ENCODE peak calls at places on chromosomes 4 and X, in eight cellular contexts. M is neural progenitor cell, U is fibroblast of lung, B is stomach, D is osteoblast, J is heart right ventricle, W is A549, L is upper lobe of left lung. Z is an unnamed sample.

GRCh38 chr4:89245459-89245858 is 62.1 kb downstream of the GPRIN3 start:
- DNase-seq in M (no peak), U (no peak), B (peak; percentile 43), D (no peak), J (no peak), W (no peak), L (no peak), Z (no peak)

GRCh38 chr4:15336410-15337184 is 91.2 kb upstream of the C1QTNF7 start:
- DNase-seq in M (no peak), U (peak; percentile 86), B (no peak), D (peak; percentile 75), J (no peak), W (no peak), L (no peak), Z (no peak)

GRCh38 chr4:48654015-48654664 is 125.9 kb downstream of the FRYL start:
- DNase-seq in M (no peak), U (peak; percentile 42), B (no peak), D (no peak), J (no peak), W (no peak), L (no peak), Z (no peak)

GRCh38 chr4:140637836-140638235 is 69.1 kb upstream of the UCP1 start:
- DNase-seq in M (peak; percentile 68), U (peak; percentile 5), B (no peak), D (no peak), J (no peak), W (peak; percentile 42), L (no peak), Z (peak; percentile 17)

GRCh38 chrX:46255066-46255465 is 290.2 kb downstream of the ZNF674 start:
- DNase-seq in M (no peak), U (no peak), B (no peak), D (no peak), J (no peak), W (no peak), L (no peak), Z (no peak)

GRCh38 chr4:88937081-88937480 is 119.9 kb downstream of the FAM13A start:
- DNase-seq in M (no peak), U (peak; percentile 78), B (no peak), D (peak; percentile 70), J (no peak), W (no peak), L (no peak), Z (no peak)

GRCh38 chr4:13522282-13523104 is 21.8 kb downstream of the NKX3-2 start:
- DNase-seq in M (no peak), U (no peak), B (no peak), D (peak; percentile 71), J (no peak), W (no peak), L (peak; percentile 78), Z (no peak)

GRCh38 chrX:9132036-9132435 is 98.1 kb upstream of the FAM9B start:
- DNase-seq in M (no peak), U (no peak), B (no peak), D (no peak), J (no peak), W (no peak), L (no peak), Z (no peak)

GRCh38 chr4:139665079-139665689 is 435 bp upstream of the MGST2 start:
- DNase-seq in M (no peak), U (no peak), B (no peak), D (no peak), J (no peak), W (no peak), L (no peak), Z (no peak)

GRCh38 chr4:159430896-159431295 is 328.0 kb downstream of the RAPGEF2 start:
- DNase-seq in M (no peak), U (no peak), B (no peak), D (no peak), J (no peak), W (no peak), L (no peak), Z (no peak)

GRCh38 chr4:173490817-173491518 is 39.1 kb downstream of the HAND2 start:
- DNase-seq in M (no peak), U (peak; percentile 77), B (no peak), D (no peak), J (no peak), W (peak; percentile 6), L (no peak), Z (no peak)

GRCh38 chr4:107034091-107034698 is 1.9 kb downstream of the DKK2 start:
- DNase-seq in M (peak; percentile 84), U (peak; percentile 41), B (no peak), D (peak; percentile 48), J (no peak), W (peak; percentile 40), L (peak; percentile 54), Z (no peak)

GRCh38 chrX:150465856-150466775 is 102.3 kb upstream of the MTM1 start:
- DNase-seq in M (no peak), U (no peak), B (no peak), D (no peak), J (no peak), W (no peak), L (no peak), Z (no peak)

GRCh38 chr4:30330894-30331652 is 389.1 kb upstream of the PCDH7 start:
- DNase-seq in M (no peak), U (no peak), B (no peak), D (no peak), J (no peak), W (no peak), L (peak; percentile 19), Z (no peak)

GRCh38 chr4:87521757-87522374 is 7.3 kb downstream of the SPARCL1 start:
- DNase-seq in M (no peak), U (peak; percentile 78), B (no peak), D (peak; percentile 51), J (no peak), W (peak; percentile 5), L (no peak), Z (no peak)

GRCh38 chr4:110907801-110908313 is 285.0 kb upstream of the PITX2 start:
- DNase-seq in M (no peak), U (no peak), B (no peak), D (no peak), J (no peak), W (no peak), L (no peak), Z (no peak)

GRCh38 chrX:45807572-45808425 is 607.1 kb upstream of the DIPK2B start:
- DNase-seq in M (peak; percentile 32), U (peak; percentile 83), B (no peak), D (peak; percentile 54), J (no peak), W (peak; percentile 23), L (no peak), Z (no peak)

GRCh38 chr4:114272226-114272625 is 292.8 kb upstream of the ARSJ start:
- DNase-seq in M (no peak), U (peak; percentile 100), B (no peak), D (peak; percentile 13), J (no peak), W (peak; percentile 76), L (no peak), Z (no peak)

GRCh38 chrX:10022580-10023245 is 55.6 kb downstream of the CLDN34 start:
- DNase-seq in M (no peak), U (peak; percentile 87), B (no peak), D (no peak), J (peak; percentile 40), W (peak; percentile 96), L (no peak), Z (no peak)

GRCh38 chrX:38275615-38276014 is 51.7 kb downstream of the RPGR start:
- DNase-seq in M (no peak), U (peak; percentile 90), B (no peak), D (peak; percentile 69), J (no peak), W (peak; percentile 76), L (no peak), Z (no peak)

GRCh38 chrX:11733614-11734013 is 24.4 kb upstream of the MSL3 start:
- DNase-seq in M (no peak), U (no peak), B (no peak), D (no peak), J (no peak), W (no peak), L (no peak), Z (no peak)

GRCh38 chr4:37760840-37761239 is 65.6 kb upstream of the PGM2 start:
- DNase-seq in M (no peak), U (peak; percentile 27), B (no peak), D (no peak), J (no peak), W (no peak), L (no peak), Z (no peak)
- TF ChIP-seq CTCF in M (no peak), U (no peak), B (no peak), D (no peak), J (no peak), W (no peak), L (no peak), Z (no peak)

DNA sequence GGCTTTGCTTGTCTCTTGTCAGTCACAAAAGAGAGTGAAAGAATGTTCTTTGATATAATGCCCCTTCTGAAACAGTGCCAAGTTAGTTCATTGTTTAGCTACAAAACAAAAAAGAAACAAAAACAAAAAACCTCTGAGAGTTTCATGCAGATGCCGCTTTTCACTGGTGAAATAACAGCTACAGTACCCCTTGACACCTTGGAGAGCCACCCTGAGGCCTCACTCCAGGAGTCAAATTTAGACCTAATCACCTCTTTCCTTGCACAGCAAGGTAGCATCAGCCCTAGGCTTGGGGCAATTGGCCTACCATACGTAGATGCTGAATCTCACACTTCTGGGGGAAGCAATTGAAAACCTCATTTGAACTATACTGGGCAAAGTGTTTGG is 185.2 kb downstream of the UNC5C start:
- DNase-seq in M (peak; percentile 3), U (no peak), B (no peak), D (no peak), J (no peak), W (no peak), L (no peak), Z (no peak)
- H3K4me3 ChIP-seq in M (no peak overlapping the region), U (no peak overlapping the region), B (no peak overlapping the region), D (no peak overlapping the region), J (no peak overlapping the region), W (no peak overlapping the region), L (no peak overlapping the region), Z (no peak overlapping the region)

GRCh38 chr4:17577660-17578481 is 873 bp downstream of the LAP3 start:
- DNase-seq in M (no peak), U (peak; percentile 20), B (peak; percentile 37), D (peak; percentile 82), J (peak; percentile 57), W (no peak), L (no peak), Z (peak; percentile 45)
- H3K4me1 ChIP-seq in M (no peaks in the 10 kb centered on the region), U (peaks cover 2% of the 10 kb centered on the region), B (peaks cover 29% of the 10 kb centered on the region), D (peaks cover 27% of the 10 kb centered on the region), J (peaks cover 34% of the 10 kb centered on the region), W (peaks cover 6% of the 10 kb centered on the region), L (peaks cover 34% of the 10 kb centered on the region), Z (peaks cover 20% of the 10 kb centered on the region)

GRCh38 chr4:83331959-83332358 is 2.7 kb downstream of the HPSE start:
- DNase-seq in M (no peak), U (no peak), B (no peak), D (no peak), J (no peak), W (no peak), L (no peak), Z (no peak)

GRCh38 chr4:83329521-83330105 is 5.0 kb downstream of the HPSE start:
- DNase-seq in M (no peak), U (no peak), B (no peak), D (no peak), J (no peak), W (no peak), L (no peak), Z (no peak)

GRCh38 chr4:83326546-83326945 is 8.1 kb downstream of the HPSE start:
- DNase-seq in M (no peak), U (no peak), B (peak; percentile 27), D (no peak), J (no peak), W (no peak), L (no peak), Z (no peak)

GRCh38 chr4:83323136-83323535 is 11.5 kb downstream of the HPSE start:
- DNase-seq in M (no peak), U (no peak), B (no peak), D (no peak), J (no peak), W (no peak), L (no peak), Z (no peak)

GRCh38 chr4:83328486-83328885 is 6.2 kb downstream of the HPSE start:
- DNase-seq in M (peak; percentile 27), U (no peak), B (no peak), D (no peak), J (no peak), W (peak; percentile 12), L (no peak), Z (no peak)
- TF ChIP-seq CTCF in M (peak; percentile 54), U (no peak), B (no peak), D (peak; percentile 35), J (no peak), W (no peak), L (no peak), Z (no peak)

Z was measured in CD8-positive, alpha-beta T cell.